ENCODE peak calls at places on chromosomes 11 and 22, in eight cellular contexts. L, V, D, I, N, Z, A and F are unnamed samples. For H3K4me1, the result is how much of the 10 kb centered on the place peaks cover.

GRCh38 chr11:78158987-78159662 is 19.7 kb upstream of the ALG8 start:
- ATAC-seq in L (no peak), V (no peak), D (no peak), I (no peak), N (peak), Z (no peak), A (peak), F (peak)

GRCh38 chr11:8649361-8649760 is 33.1 kb downstream of the TRIM66 start:
- ATAC-seq in L (no peak), V (no peak), D (no peak), I (no peak), N (no peak), Z (peak), A (no peak), F (no peak)

GRCh38 chr22:24474649-24475048 is 20.5 kb upstream of the UPB1 start:
- ATAC-seq in L (no peak), V (no peak), D (no peak), I (peak), N (no peak), Z (no peak), A (no peak), F (no peak)

GRCh38 chr11:40294343-40294723 is 1165.1 kb downstream of the LRRC4C start:
- ATAC-seq in L (no peak), V (no peak), D (no peak), I (no peak), N (no peak), Z (peak), A (no peak), F (no peak)

GRCh38 chr11:8098879-8099278 is 17.9 kb downstream of the TUB start:
- ATAC-seq in L (no peak), V (no peak), D (no peak), I (peak), N (no peak), Z (peak), A (no peak), F (no peak)

GRCh38 chr22:42879371-42880021 is 22.4 kb upstream of the ARFGAP3 start:
- ATAC-seq in L (no peak), V (no peak), D (no peak), I (no peak), N (no peak), Z (no peak), A (no peak), F (no peak)

GRCh38 chr11:94934362-94934761 is 39.0 kb downstream of the CWC15 start:
- ATAC-seq in L (peak), V (peak), D (no peak), I (no peak), N (no peak), Z (no peak), A (peak), F (no peak)

GRCh38 chr11:1503708-1504104 is 17.1 kb upstream of the MOB2 start:
- ATAC-seq in L (no peak), V (no peak), D (no peak), I (no peak), N (peak), Z (no peak), A (peak), F (no peak)

GRCh38 chr11:35714882-35715612 is 52.5 kb downstream of the TRIM44 start:
- ATAC-seq in L (no peak), V (peak), D (no peak), I (no peak), N (no peak), Z (no peak), A (no peak), F (no peak)

GRCh38 chr11:86926975-86927374 is 28.2 kb downstream of the FZD4 start:
- ATAC-seq in L (no peak), V (no peak), D (no peak), I (no peak), N (peak), Z (no peak), A (no peak), F (no peak)

GRCh38 chr11:44855138-44855849 is 95.4 kb downstream of the TP53I11 start:
- ATAC-seq in L (no peak), V (no peak), D (no peak), I (no peak), N (no peak), Z (no peak), A (no peak), F (no peak)

GRCh38 chr11:128297111-128297651 is 290.2 kb downstream of the ETS1 start:
- ATAC-seq in L (peak), V (peak), D (peak), I (no peak), N (no peak), Z (no peak), A (no peak), F (no peak)

GRCh38 chr22:50731811-50732624 is 6.0 kb upstream of the ACR start:
- ATAC-seq in L (peak), V (peak), D (peak), I (peak), N (peak), Z (peak), A (peak), F (peak)

GRCh38 chr22:50734986-50735738 is 2.8 kb upstream of the ACR start:
- ATAC-seq in L (no peak), V (no peak), D (no peak), I (no peak), N (no peak), Z (no peak), A (no peak), F (no peak)

GRCh38 chr22:50734343-50734771 is 3.6 kb upstream of the ACR start:
- ATAC-seq in L (no peak), V (no peak), D (no peak), I (no peak), N (no peak), Z (no peak), A (no peak), F (no peak)

GRCh38 chr22:50732681-50733080 is 5.3 kb upstream of the ACR start:
- ATAC-seq in L (no peak), V (no peak), D (no peak), I (no peak), N (no peak), Z (no peak), A (no peak), F (no peak)

DNA sequence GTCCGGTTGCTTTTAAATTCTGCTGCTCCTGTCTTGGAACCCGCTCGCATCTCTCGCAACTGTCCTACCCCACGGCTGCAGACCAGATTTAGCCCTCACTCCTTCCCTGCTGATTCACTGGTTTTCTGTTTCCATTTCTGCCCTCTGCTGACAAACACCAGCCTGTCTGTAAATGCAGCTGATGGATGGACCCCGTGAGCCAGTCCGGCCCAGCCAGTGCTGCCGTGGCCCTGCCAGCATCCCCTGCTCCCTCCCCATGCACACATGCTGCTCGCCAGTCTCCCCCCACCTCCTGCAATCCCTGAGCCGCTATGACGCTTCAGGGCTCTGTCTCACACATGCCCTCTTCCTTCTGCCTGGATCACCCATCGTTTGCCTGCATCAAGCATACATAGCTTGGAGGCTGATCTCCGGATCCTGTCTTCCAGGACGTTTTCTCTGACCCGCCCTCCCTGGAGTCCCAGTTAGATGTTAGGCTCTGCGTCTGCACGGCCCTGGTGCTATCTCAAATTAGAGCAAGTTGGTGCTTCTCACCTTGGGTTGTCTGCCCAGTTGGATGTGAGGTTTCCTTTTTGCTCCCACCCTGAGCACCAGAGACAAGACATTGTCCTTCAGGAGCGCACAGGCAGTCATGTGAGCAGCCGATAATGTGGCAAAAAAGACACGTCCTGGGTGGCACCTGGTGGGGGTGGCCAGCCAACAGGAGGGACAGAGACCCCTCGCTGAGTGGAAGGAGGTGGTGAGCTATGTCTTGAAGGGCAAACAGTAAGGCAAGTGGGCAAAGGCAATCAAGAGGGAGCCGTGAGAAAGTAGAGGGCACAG is 4.3 kb upstream of the ACR start:
- ATAC-seq in L (no peak), V (no peak), D (no peak), I (no peak), N (no peak), Z (peak), A (no peak), F (no peak)
- H3K4me3 ChIP-seq in L (no peak), V (no peak), D (no peak), I (no peak), N (no peak), Z (no peak), A (no peak), F (no peak)

GRCh38 chr11:64884019-64884418 is 5.6 kb upstream of the EHD1 start:
- ATAC-seq in L (no peak), V (no peak), D (no peak), I (no peak), N (no peak), Z (no peak), A (no peak), F (no peak)
- H3K4me1 ChIP-seq in L (under half), V (under half), D (under half), I (under half), N (under half), Z (under half), A (under half), F (under half)

GRCh38 chr22:41358927-41359326 is 22.8 kb upstream of the TEF start:
- ATAC-seq in L (no peak), V (no peak), D (no peak), I (no peak), N (no peak), Z (no peak), A (no peak), F (no peak)
- H3K27ac ChIP-seq in L (no peak), V (no peak), D (no peak), I (no peak), N (no peak), Z (no peak), A (no peak), F (no peak)

DNA sequence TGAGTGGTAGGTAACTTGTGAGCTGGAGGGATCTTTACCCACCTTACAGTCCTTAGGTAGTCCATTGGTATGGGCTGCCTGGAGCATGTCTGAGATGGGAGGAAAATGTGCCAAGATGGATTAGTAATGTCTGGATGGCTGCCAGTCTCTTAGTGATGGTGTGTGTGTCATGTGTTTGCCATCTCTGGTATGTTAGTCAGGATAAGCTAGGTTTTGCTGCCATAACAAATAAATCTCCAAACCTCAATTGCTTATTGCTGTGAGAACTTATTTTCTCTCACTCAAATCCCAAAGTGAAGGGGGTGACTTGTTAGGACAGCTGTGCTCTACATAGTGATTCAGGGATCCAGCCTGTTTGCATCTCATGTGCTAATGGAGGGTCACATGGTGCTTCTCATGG is 40.9 kb upstream of the MYEOV start:
- ATAC-seq in L (no peak), V (no peak), D (no peak), I (peak), N (no peak), Z (peak), A (no peak), F (no peak)
- H3K4me3 ChIP-seq in L (no peak), V (no peak), D (no peak), I (no peak), N (no peak), Z (no peak), A (no peak), F (no peak)

DNA sequence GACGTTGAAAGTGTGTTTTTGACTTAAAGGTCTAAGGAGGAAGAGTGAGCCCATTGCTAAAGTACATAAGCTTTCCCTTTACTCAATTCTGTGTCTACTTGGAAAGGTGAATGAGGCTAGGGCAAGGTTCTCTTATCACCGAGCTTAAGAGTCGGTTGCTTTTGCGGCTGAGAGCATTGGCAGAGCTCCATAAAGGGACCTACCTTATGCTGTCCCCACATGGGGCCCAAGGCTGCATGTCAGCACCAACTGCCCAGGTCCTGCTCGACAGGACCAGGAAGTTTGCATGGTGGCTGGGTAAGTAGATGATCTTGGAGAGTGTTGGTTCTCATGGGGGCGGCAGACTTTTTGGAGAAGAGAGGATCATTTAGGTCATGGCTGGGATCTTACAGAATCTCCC is 91.2 kb downstream of the ZBTB16 start:
- ATAC-seq in L (no peak), V (no peak), D (no peak), I (no peak), N (no peak), Z (no peak), A (no peak), F (no peak)
- H3K4me1 ChIP-seq in L (under half), V (under half), D (under half), I (under half), N (under half), Z (under half), A (under half), F (half or more)

GRCh38 chr11:102244681-102245409 is 72.4 kb upstream of the BIRC3 start:
- ATAC-seq in L (no peak), V (no peak), D (no peak), I (peak), N (no peak), Z (peak), A (no peak), F (no peak)
- H3K27ac ChIP-seq in L (no peak), V (no peak), D (no peak), I (no peak), N (no peak), Z (no peak), A (no peak), F (no peak)

DNA sequence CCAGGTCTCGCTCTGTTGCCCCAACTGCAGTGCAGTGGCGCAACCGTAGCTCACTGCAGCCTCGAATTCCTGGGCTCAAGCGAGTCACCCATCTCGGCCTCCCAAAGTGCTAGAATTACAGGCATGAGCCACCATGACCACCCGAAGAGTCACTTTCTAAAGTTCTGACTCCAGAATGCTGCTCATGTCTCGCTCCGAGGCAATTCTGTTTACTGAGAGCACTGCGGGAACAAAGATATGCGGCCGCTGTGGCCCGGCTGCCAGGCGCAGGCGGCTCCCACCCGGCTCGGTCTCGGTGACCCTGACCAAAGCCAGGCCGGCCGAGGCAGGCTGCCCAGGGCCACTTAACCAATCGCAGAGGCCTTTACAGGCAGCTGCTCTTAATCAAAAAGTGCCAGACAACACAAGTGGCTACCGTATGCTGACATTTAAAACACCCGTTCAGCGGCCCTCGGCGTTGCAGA is 78.7 kb downstream of the PHF21B start:
- ATAC-seq in L (no peak), V (no peak), D (no peak), I (no peak), N (no peak), Z (no peak), A (peak), F (no peak)
- H3K4me3 ChIP-seq in L (no peak), V (no peak), D (no peak), I (no peak), N (no peak), Z (no peak), A (no peak), F (no peak)